ENCODE peak calls at places on chromosomes 3 and 15, in ten cellular contexts. One of them, this sample, is unnamed.

GRCh38 chr3:101122678-101123077 is 129.5 kb upstream of the ABI3BP start:
- DNase-seq in cortex of kidney: no peak
- DNase-seq in NCI-H2171 treated with DMSO at 0.1 percent for 48 hours: no peak
- DNase-seq in OCI-LY7: no peak
- DNase-seq in left ventricle myocardium superior: no peak
- DNase-seq in M059J: no peak
- DNase-seq in RWPE2: no peak
- DNase-seq in stimulated activated CD4-positive, alpha-beta T cell treated with anti-CD3 and anti-CD28 coated beads, Interleukin-15, amount 100 ng/mL, for 24 hours: no peak
- DNase-seq in activated CD4-positive, CD25-positive, alpha-beta regulatory T cell treated with anti-CD3 and anti-CD28 coated beads, Interleukin-2, amount 50 U/mL, for 72 hours: no peak
- DNase-seq in CD8-positive, alpha-beta memory T cell: no peak
- DNase-seq in this sample: no peak

GRCh38 chr3:113910966-113911365 is 36.8 kb upstream of the ZDHHC23 start:
- DNase-seq in NCI-H2171 treated with DMSO at 0.1 percent for 48 hours: no peak
- DNase-seq in CD8-positive, alpha-beta memory T cell: no peak
- DNase-seq in activated CD4-positive, CD25-positive, alpha-beta regulatory T cell treated with anti-CD3 and anti-CD28 coated beads, Interleukin-2, amount 50 U/mL, for 72 hours: no peak
- DNase-seq in left ventricle myocardium superior: no peak
- DNase-seq in M059J: no peak
- DNase-seq in cortex of kidney: no peak
- DNase-seq in OCI-LY7: no peak
- DNase-seq in RWPE2: no peak
- DNase-seq in stimulated activated CD4-positive, alpha-beta T cell treated with anti-CD3 and anti-CD28 coated beads, Interleukin-15, amount 100 ng/mL, for 24 hours: no peak
- DNase-seq in this sample: no peak

GRCh38 chr3:101928890-101929289 is 79.6 kb downstream of the NFKBIZ start:
- DNase-seq in RWPE2: no peak
- DNase-seq in left ventricle myocardium superior: no peak
- DNase-seq in CD8-positive, alpha-beta memory T cell: no peak
- DNase-seq in activated CD4-positive, CD25-positive, alpha-beta regulatory T cell treated with anti-CD3 and anti-CD28 coated beads, Interleukin-2, amount 50 U/mL, for 72 hours: no peak
- DNase-seq in stimulated activated CD4-positive, alpha-beta T cell treated with anti-CD3 and anti-CD28 coated beads, Interleukin-15, amount 100 ng/mL, for 24 hours: no peak
- DNase-seq in M059J: peak; percentile 98
- DNase-seq in OCI-LY7: no peak
- DNase-seq in cortex of kidney: no peak
- DNase-seq in NCI-H2171 treated with DMSO at 0.1 percent for 48 hours: no peak
- DNase-seq in this sample: no peak

GRCh38 chr3:160183375-160184076 is 41.7 kb upstream of the C3orf80 start:
- DNase-seq in OCI-LY7: no peak
- DNase-seq in CD8-positive, alpha-beta memory T cell: no peak
- DNase-seq in activated CD4-positive, CD25-positive, alpha-beta regulatory T cell treated with anti-CD3 and anti-CD28 coated beads, Interleukin-2, amount 50 U/mL, for 72 hours: no peak
- DNase-seq in RWPE2: no peak
- DNase-seq in cortex of kidney: no peak
- DNase-seq in left ventricle myocardium superior: no peak
- DNase-seq in NCI-H2171 treated with DMSO at 0.1 percent for 48 hours: no peak
- DNase-seq in M059J: no peak
- DNase-seq in stimulated activated CD4-positive, alpha-beta T cell treated with anti-CD3 and anti-CD28 coated beads, Interleukin-15, amount 100 ng/mL, for 24 hours: no peak
- DNase-seq in this sample: no peak

GRCh38 chr15:97961067-97961954 is 808 bp downstream of the ARRDC4 start:
- DNase-seq in RWPE2: no peak
- DNase-seq in left ventricle myocardium superior: peak; percentile 76
- DNase-seq in cortex of kidney: no peak
- DNase-seq in OCI-LY7: no peak
- DNase-seq in activated CD4-positive, CD25-positive, alpha-beta regulatory T cell treated with anti-CD3 and anti-CD28 coated beads, Interleukin-2, amount 50 U/mL, for 72 hours: no peak
- DNase-seq in stimulated activated CD4-positive, alpha-beta T cell treated with anti-CD3 and anti-CD28 coated beads, Interleukin-15, amount 100 ng/mL, for 24 hours: peak; percentile 15
- DNase-seq in M059J: peak; percentile 41
- DNase-seq in NCI-H2171 treated with DMSO at 0.1 percent for 48 hours: peak; percentile 27
- DNase-seq in CD8-positive, alpha-beta memory T cell: no peak
- DNase-seq in this sample: peak; percentile 11

GRCh38 chr3:43316783-43317460 is 30.6 kb downstream of the SNRK start:
- DNase-seq in cortex of kidney: no peak
- DNase-seq in CD8-positive, alpha-beta memory T cell: no peak
- DNase-seq in activated CD4-positive, CD25-positive, alpha-beta regulatory T cell treated with anti-CD3 and anti-CD28 coated beads, Interleukin-2, amount 50 U/mL, for 72 hours: no peak
- DNase-seq in M059J: no peak
- DNase-seq in NCI-H2171 treated with DMSO at 0.1 percent for 48 hours: no peak
- DNase-seq in RWPE2: no peak
- DNase-seq in stimulated activated CD4-positive, alpha-beta T cell treated with anti-CD3 and anti-CD28 coated beads, Interleukin-15, amount 100 ng/mL, for 24 hours: no peak
- DNase-seq in OCI-LY7: no peak
- DNase-seq in left ventricle myocardium superior: no peak
- DNase-seq in this sample: no peak

GRCh38 chr15:65028921-65029735 is at the start of gene MTFMT:
- DNase-seq in cortex of kidney: peak; percentile 83
- DNase-seq in CD8-positive, alpha-beta memory T cell: peak; percentile 92
- DNase-seq in OCI-LY7: peak; percentile 88
- DNase-seq in M059J: peak; percentile 77
- DNase-seq in stimulated activated CD4-positive, alpha-beta T cell treated with anti-CD3 and anti-CD28 coated beads, Interleukin-15, amount 100 ng/mL, for 24 hours: peak; percentile 98
- DNase-seq in left ventricle myocardium superior: peak; percentile 97
- DNase-seq in NCI-H2171 treated with DMSO at 0.1 percent for 48 hours: peak; percentile 79
- DNase-seq in activated CD4-positive, CD25-positive, alpha-beta regulatory T cell treated with anti-CD3 and anti-CD28 coated beads, Interleukin-2, amount 50 U/mL, for 72 hours: peak; percentile 95
- DNase-seq in RWPE2: peak; percentile 94
- DNase-seq in this sample: peak; percentile 76

GRCh38 chr3:100288288-100288894 is 27.6 kb downstream of the TBC1D23 start:
- DNase-seq in cortex of kidney: no peak
- DNase-seq in RWPE2: no peak
- DNase-seq in left ventricle myocardium superior: no peak
- DNase-seq in stimulated activated CD4-positive, alpha-beta T cell treated with anti-CD3 and anti-CD28 coated beads, Interleukin-15, amount 100 ng/mL, for 24 hours: no peak
- DNase-seq in OCI-LY7: no peak
- DNase-seq in activated CD4-positive, CD25-positive, alpha-beta regulatory T cell treated with anti-CD3 and anti-CD28 coated beads, Interleukin-2, amount 50 U/mL, for 72 hours: no peak
- DNase-seq in M059J: no peak
- DNase-seq in CD8-positive, alpha-beta memory T cell: no peak
- DNase-seq in NCI-H2171 treated with DMSO at 0.1 percent for 48 hours: no peak
- DNase-seq in this sample: no peak

GRCh38 chr15:71679223-71680078 is 130.9 kb upstream of the NR2E3 start:
- DNase-seq in M059J: no peak
- DNase-seq in cortex of kidney: no peak
- DNase-seq in CD8-positive, alpha-beta memory T cell: no peak
- DNase-seq in activated CD4-positive, CD25-positive, alpha-beta regulatory T cell treated with anti-CD3 and anti-CD28 coated beads, Interleukin-2, amount 50 U/mL, for 72 hours: no peak
- DNase-seq in OCI-LY7: no peak
- DNase-seq in stimulated activated CD4-positive, alpha-beta T cell treated with anti-CD3 and anti-CD28 coated beads, Interleukin-15, amount 100 ng/mL, for 24 hours: no peak
- DNase-seq in NCI-H2171 treated with DMSO at 0.1 percent for 48 hours: no peak
- DNase-seq in left ventricle myocardium superior: no peak
- DNase-seq in RWPE2: no peak
- DNase-seq in this sample: peak; percentile 91

This sample was measured in fibroblast of villous mesenchyme.